ENCODE peak calls at places on chromosome 19, in nine cellular contexts. G is cardiac fibroblast, E is AG09319, I is NCI-H1092, X is T-cell, W is lung, Z is cardiac muscle cell, C is RPMI7951, F is memory B cell. T is an unnamed sample.
A peak's percentile ranks its signal among the peaks of the same experiment; 100 is the strongest.

GRCh38 chr19:30374791-30375650 is 2.8 kb downstream of the ZNF536 start:
- DNase-seq in G (no peak), E (no peak), I (no peak), X (no peak), W (no peak), Z (no peak), C (no peak), F (no peak), T (no peak)

GRCh38 chr19:4343056-4343844 is at the start of gene MPND:
- DNase-seq in G (peak; percentile 81), E (peak; percentile 39), I (peak; percentile 85), X (peak; percentile 83), W (peak; percentile 91), Z (peak; percentile 86), C (peak; percentile 81), F (peak; percentile 86), T (peak; percentile 50)

GRCh38 chr19:30666301-30666803 is 294.2 kb downstream of the ZNF536 start:
- DNase-seq in G (peak; percentile 35), E (no peak), I (no peak), X (no peak), W (no peak), Z (peak; percentile 36), C (peak; percentile 24), F (no peak), T (no peak)

GRCh38 chr19:35083678-35084077 is 31.9 kb upstream of the FXYD3 start:
- DNase-seq in G (no peak), E (no peak), I (no peak), X (no peak), W (no peak), Z (no peak), C (no peak), F (no peak), T (no peak)

GRCh38 chr19:46383171-46383815 is 30.1 kb downstream of the CCDC8 start:
- DNase-seq in G (no peak), E (no peak), I (no peak), X (no peak), W (no peak), Z (no peak), C (no peak), F (no peak), T (no peak)

GRCh38 chr19:34184880-34185491 is 12.7 kb downstream of the LSM14A start:
- DNase-seq in G (peak; percentile 20), E (no peak), I (no peak), X (peak; percentile 6), W (no peak), Z (peak; percentile 32), C (no peak), F (no peak), T (no peak)

GRCh38 chr19:49988433-49988832 is 27.5 kb upstream of the SIGLEC11 start:
- DNase-seq in G (no peak), E (no peak), I (no peak), X (no peak), W (no peak), Z (no peak), C (peak; percentile 75), F (no peak), T (no peak)

GRCh38 chr19:55255618-55256423 is 3.0 kb downstream of the PPP6R1 start:
- DNase-seq in G (no peak), E (no peak), I (no peak), X (no peak), W (no peak), Z (peak; percentile 5), C (peak; percentile 28), F (no peak), T (peak; percentile 39)

GRCh38 chr19:38707512-38708114 is 36.7 kb downstream of the CAPN12 start:
- DNase-seq in G (peak; percentile 65), E (no peak), I (no peak), X (no peak), W (peak; percentile 64), Z (peak; percentile 61), C (peak; percentile 72), F (no peak), T (no peak)

GRCh38 chr19:47757617-47758432 is 12.5 kb downstream of the NOP53 start:
- DNase-seq in G (no peak), E (no peak), I (no peak), X (no peak), W (no peak), Z (no peak), C (no peak), F (no peak), T (no peak)

GRCh38 chr19:30069535-30070197 is 127.6 kb downstream of the URI1 start:
- DNase-seq in G (no peak), E (no peak), I (no peak), X (no peak), W (no peak), Z (no peak), C (no peak), F (no peak), T (no peak)

GRCh38 chr19:46428278-46429141 is at the start of gene PNMA8C:
- DNase-seq in G (peak; percentile 63), E (no peak), I (peak; percentile 23), X (no peak), W (peak; percentile 51), Z (peak; percentile 67), C (peak; percentile 50), F (no peak), T (no peak)

GRCh38 chr19:28285078-28285477 is 927.9 kb downstream of the UQCRFS1 start:
- DNase-seq in G (no peak), E (no peak), I (no peak), X (no peak), W (no peak), Z (no peak), C (no peak), F (no peak), T (no peak)

GRCh38 chr19:57317503-57317902 is 2.8 kb upstream of the ZNF543 start:
- DNase-seq in G (peak; percentile 12), E (no peak), I (no peak), X (no peak), W (no peak), Z (peak; percentile 17), C (peak; percentile 24), F (no peak), T (no peak)

GRCh38 chr19:14091086-14091884 is 734 bp upstream of the SAMD1 start:
- DNase-seq in G (peak; percentile 71), E (no peak), I (peak; percentile 73), X (peak; percentile 47), W (no peak), Z (peak; percentile 58), C (peak; percentile 61), F (peak; percentile 72), T (no peak)

GRCh38 chr19:47239610-47240296 is 8.8 kb upstream of the BBC3 start:
- DNase-seq in G (peak; percentile 71), E (no peak), I (peak; percentile 57), X (no peak), W (no peak), Z (peak; percentile 65), C (peak; percentile 67), F (peak; percentile 41), T (no peak)

GRCh38 chr19:12656899-12657571 is 9.5 kb downstream of the MAN2B1 start:
- DNase-seq in G (no peak), E (no peak), I (no peak), X (no peak), W (no peak), Z (no peak), C (no peak), F (no peak), T (no peak)

GRCh38 chr19:46616631-46617322 is 8.1 kb downstream of the PTGIR start:
- DNase-seq in G (peak; percentile 70), E (no peak), I (peak; percentile 37), X (no peak), W (no peak), Z (peak; percentile 82), C (peak; percentile 76), F (no peak), T (no peak)

GRCh38 chr19:44889830-44890365 is 1.2 kb upstream of the TOMM40 start:
- DNase-seq in G (no peak), E (no peak), I (no peak), X (no peak), W (no peak), Z (no peak), C (no peak), F (no peak), T (no peak)

GRCh38 chr19:2391118-2391725 is 31.2 kb downstream of the TMPRSS9 start:
- DNase-seq in G (peak; percentile 82), E (peak; percentile 37), I (peak; percentile 34), X (peak; percentile 3), W (no peak), Z (peak; percentile 84), C (peak; percentile 72), F (peak; percentile 47), T (peak; percentile 21)

GRCh38 chr19:46602392-46603194 is 1.5 kb downstream of the CALM3 start:
- DNase-seq in G (no peak), E (no peak), I (no peak), X (no peak), W (no peak), Z (peak; percentile 33), C (no peak), F (no peak), T (no peak)

GRCh38 chr19:10262771-10263170 is 8.1 kb upstream of the ICAM1 start:
- DNase-seq in G (peak; percentile 36), E (no peak), I (no peak), X (no peak), W (no peak), Z (peak; percentile 65), C (peak; percentile 46), F (no peak), T (no peak)

GRCh38 chr19:38634757-38635482 is 12.5 kb upstream of the ACTN4 start:
- DNase-seq in G (peak; percentile 71), E (no peak), I (peak; percentile 16), X (no peak), W (peak; percentile 76), Z (peak; percentile 74), C (peak; percentile 62), F (peak; percentile 69), T (peak; percentile 32)

T was measured in GM12878.